ENCODE peak calls at places on chromosomes 6 and 20, in four cellular contexts. One of them, this sample, is unnamed.

GRCh38 chr6:37576336-37576737 is 76.6 kb upstream of the CCDC167 start:
- DNase-seq in psoas muscle: no peak
- DNase-seq in dorsolateral prefrontal cortex: no peak
- DNase-seq in A673: no peak
- DNase-seq in this sample: no peak

GRCh38 chr6:169292340-169293124 is 38.9 kb upstream of the THBS2 start:
- DNase-seq in psoas muscle: peak
- DNase-seq in dorsolateral prefrontal cortex: no peak
- DNase-seq in A673: peak
- DNase-seq in this sample: no peak

GRCh38 chr6:26514984-26515383 is 14.9 kb downstream of the BTN1A1 start:
- DNase-seq in psoas muscle: no peak
- DNase-seq in dorsolateral prefrontal cortex: no peak
- DNase-seq in A673: no peak
- DNase-seq in this sample: no peak

GRCh38 chr6:45472383-45472782 is 94.6 kb upstream of the SUPT3H start:
- DNase-seq in psoas muscle: no peak
- DNase-seq in dorsolateral prefrontal cortex: peak
- DNase-seq in A673: no peak
- DNase-seq in this sample: no peak

GRCh38 chr6:39882567-39882953 is 51.7 kb downstream of the MOCS1 start:
- DNase-seq in psoas muscle: peak
- DNase-seq in dorsolateral prefrontal cortex: peak
- DNase-seq in A673: no peak
- DNase-seq in this sample: peak

GRCh38 chr6:124688369-124688768 is 273.9 kb upstream of the RNF217 start:
- DNase-seq in psoas muscle: no peak
- DNase-seq in dorsolateral prefrontal cortex: no peak
- DNase-seq in A673: no peak
- DNase-seq in this sample: no peak

GRCh38 chr6:126372626-126373025 is 32.7 kb downstream of the CENPW start:
- DNase-seq in psoas muscle: no peak
- DNase-seq in dorsolateral prefrontal cortex: no peak
- DNase-seq in A673: no peak
- DNase-seq in this sample: no peak

GRCh38 chr20:4153251-4153650 is 137.9 kb upstream of the RNF24 start:
- DNase-seq in psoas muscle: no peak
- DNase-seq in dorsolateral prefrontal cortex: no peak
- DNase-seq in A673: peak
- DNase-seq in this sample: no peak

GRCh38 chr6:170290306-170291128 is at the start of gene DLL1:
- DNase-seq in psoas muscle: peak
- DNase-seq in dorsolateral prefrontal cortex: peak
- DNase-seq in A673: peak
- DNase-seq in this sample: no peak

GRCh38 chr6:49468042-49468441 is 4.9 kb downstream of the CENPQ start:
- DNase-seq in psoas muscle: no peak
- DNase-seq in dorsolateral prefrontal cortex: no peak
- DNase-seq in A673: no peak
- DNase-seq in this sample: no peak

GRCh38 chr6:95318137-95318536 is 259.2 kb upstream of the MANEA start:
- DNase-seq in psoas muscle: no peak
- DNase-seq in dorsolateral prefrontal cortex: no peak
- DNase-seq in A673: no peak
- DNase-seq in this sample: no peak

GRCh38 chr6:143397229-143398222 is 53.0 kb downstream of the ADAT2 start:
- DNase-seq in psoas muscle: peak
- DNase-seq in dorsolateral prefrontal cortex: no peak
- DNase-seq in A673: peak
- DNase-seq in this sample: peak

GRCh38 chr6:135938588-135939215 is 87.2 kb downstream of the PDE7B start:
- DNase-seq in psoas muscle: peak
- DNase-seq in dorsolateral prefrontal cortex: no peak
- DNase-seq in A673: peak
- DNase-seq in this sample: no peak

GRCh38 chr20:1327827-1328679 is 886 bp downstream of the SDCBP2 start:
- DNase-seq in psoas muscle: no peak
- DNase-seq in dorsolateral prefrontal cortex: no peak
- DNase-seq in A673: no peak
- DNase-seq in this sample: peak

GRCh38 chr20:2387180-2387577 is 6.5 kb downstream of the TGM6 start:
- DNase-seq in psoas muscle: no peak
- DNase-seq in dorsolateral prefrontal cortex: no peak
- DNase-seq in A673: peak
- DNase-seq in this sample: no peak

GRCh38 chr6:42929088-42929927 is at the start of gene CNPY3:
- DNase-seq in psoas muscle: peak
- DNase-seq in dorsolateral prefrontal cortex: peak
- DNase-seq in A673: peak
- DNase-seq in this sample: peak
- TF ChIP-seq CTCF in psoas muscle: no peak
- TF ChIP-seq CTCF in dorsolateral prefrontal cortex: no peak
- TF ChIP-seq CTCF in A673: no peak
- TF ChIP-seq CTCF in this sample: peak

GRCh38 chr6:33373950-33374349 is 17.7 kb upstream of the KIFC1 start:
- DNase-seq in psoas muscle: no peak
- DNase-seq in dorsolateral prefrontal cortex: no peak
- DNase-seq in A673: no peak
- DNase-seq in this sample: no peak
- H3K27ac ChIP-seq in psoas muscle: no peak
- H3K27ac ChIP-seq in dorsolateral prefrontal cortex: no peak
- H3K27ac ChIP-seq in A673: no peak
- H3K27ac ChIP-seq in this sample: no peak

DNA sequence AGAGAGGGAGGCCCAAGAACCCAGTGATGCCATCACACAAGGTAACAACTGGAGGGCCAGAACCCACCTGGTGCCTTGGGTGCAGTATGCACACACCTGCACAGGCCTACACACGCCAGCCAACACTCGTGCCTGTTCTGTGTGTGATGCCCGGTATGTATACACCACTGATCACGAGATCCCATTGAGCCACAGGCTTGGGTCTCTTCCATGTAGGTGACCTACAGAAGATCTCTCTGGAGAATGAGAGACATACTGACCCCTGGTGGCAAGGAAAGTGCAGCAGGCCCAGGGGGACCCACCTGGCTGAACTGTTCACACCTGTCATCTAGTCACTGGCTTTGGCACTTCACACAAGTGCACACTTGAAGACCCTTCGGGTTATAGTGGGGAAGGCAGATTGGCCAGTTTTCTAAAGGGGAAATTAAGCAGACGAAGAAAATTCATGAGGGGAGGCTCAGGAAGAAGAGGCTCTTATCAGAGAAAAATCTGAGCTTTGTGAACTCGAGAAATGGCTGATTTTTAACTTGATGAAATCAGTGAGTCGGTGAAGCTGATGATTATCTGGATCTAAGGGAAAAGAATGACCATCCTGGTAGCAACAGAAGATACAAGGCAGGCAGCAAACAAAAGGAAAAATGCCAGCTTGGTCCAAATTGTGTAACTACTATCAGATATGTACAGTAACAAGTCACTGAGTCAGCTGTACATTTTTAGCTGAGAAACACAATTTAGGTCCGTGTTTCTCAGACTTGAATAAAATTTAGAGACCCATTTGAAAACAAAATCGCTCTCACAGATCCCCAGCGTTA is 69.1 kb upstream of the PBOV1 start:
- DNase-seq in psoas muscle: no peak
- DNase-seq in dorsolateral prefrontal cortex: no peak
- DNase-seq in A673: peak
- DNase-seq in this sample: no peak
- TF ChIP-seq CTCF in psoas muscle: peak
- TF ChIP-seq CTCF in dorsolateral prefrontal cortex: peak
- TF ChIP-seq CTCF in A673: peak
- TF ChIP-seq CTCF in this sample: peak

DNA sequence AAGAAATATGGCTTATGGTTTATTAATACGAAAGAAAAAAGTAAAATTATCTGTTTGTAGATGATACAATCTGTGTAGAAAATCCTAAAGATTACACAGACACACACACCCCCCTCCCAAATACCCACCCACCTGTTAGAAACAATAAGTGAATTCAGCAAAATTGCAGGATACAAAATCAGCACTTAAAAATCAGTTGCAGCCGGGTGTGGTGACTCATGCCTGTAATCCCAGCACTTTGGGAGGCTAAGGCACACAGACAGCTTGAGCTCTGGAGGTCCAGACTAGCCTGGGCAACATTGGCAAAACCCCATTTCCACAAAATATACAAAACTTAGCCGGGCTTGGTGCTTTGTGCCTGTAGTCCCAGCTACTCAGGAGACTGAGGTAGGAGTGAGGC is 42.3 kb downstream of the NINL start:
- DNase-seq in psoas muscle: no peak
- DNase-seq in dorsolateral prefrontal cortex: no peak
- DNase-seq in A673: peak
- DNase-seq in this sample: no peak
- H3K27ac ChIP-seq in psoas muscle: no peak
- H3K27ac ChIP-seq in dorsolateral prefrontal cortex: no peak
- H3K27ac ChIP-seq in A673: no peak
- H3K27ac ChIP-seq in this sample: no peak